ENCODE peak calls at places on chromosome 5, in ten cellular contexts. One of them, this sample, is unnamed.

GRCh38 chr5:143889986-143890385 is 78.0 kb downstream of the HMHB1 start:
- DNase-seq in heart right ventricle: no peak
- DNase-seq in pancreas: no peak
- DNase-seq in astrocyte: peak
- DNase-seq in right lobe of liver: no peak
- DNase-seq in mammary epithelial cell: peak
- DNase-seq in uterus: no peak
- DNase-seq in fibroblast of the aortic adventitia: peak
- DNase-seq in Peyer's patch: no peak
- DNase-seq in A673: no peak
- DNase-seq in this sample: peak

GRCh38 chr5:57174128-57174849 is 430 bp downstream of the GPBP1 start:
- DNase-seq in heart right ventricle: no peak
- DNase-seq in pancreas: peak
- DNase-seq in astrocyte: no peak
- DNase-seq in right lobe of liver: no peak
- DNase-seq in mammary epithelial cell: peak
- DNase-seq in uterus: no peak
- DNase-seq in fibroblast of the aortic adventitia: peak
- DNase-seq in Peyer's patch: peak
- DNase-seq in A673: peak
- DNase-seq in this sample: peak

GRCh38 chr5:34511915-34512314 is 144.2 kb upstream of the RAI14 start:
- DNase-seq in heart right ventricle: peak
- DNase-seq in pancreas: no peak
- DNase-seq in astrocyte: no peak
- DNase-seq in right lobe of liver: no peak
- DNase-seq in mammary epithelial cell: no peak
- DNase-seq in uterus: peak
- DNase-seq in fibroblast of the aortic adventitia: peak
- DNase-seq in Peyer's patch: no peak
- DNase-seq in A673: no peak
- DNase-seq in this sample: peak

GRCh38 chr5:36889264-36889663 is 12.7 kb downstream of the NIPBL start:
- DNase-seq in heart right ventricle: no peak
- DNase-seq in pancreas: no peak
- DNase-seq in astrocyte: no peak
- DNase-seq in right lobe of liver: no peak
- DNase-seq in mammary epithelial cell: no peak
- DNase-seq in uterus: no peak
- DNase-seq in fibroblast of the aortic adventitia: no peak
- DNase-seq in Peyer's patch: no peak
- DNase-seq in A673: no peak
- DNase-seq in this sample: no peak

GRCh38 chr5:28369418-28369817 is 1331.0 kb upstream of the CDH9 start:
- DNase-seq in heart right ventricle: no peak
- DNase-seq in pancreas: no peak
- DNase-seq in astrocyte: no peak
- DNase-seq in right lobe of liver: no peak
- DNase-seq in mammary epithelial cell: peak
- DNase-seq in uterus: no peak
- DNase-seq in fibroblast of the aortic adventitia: no peak
- DNase-seq in Peyer's patch: no peak
- DNase-seq in A673: no peak
- DNase-seq in this sample: no peak

GRCh38 chr5:35651002-35651756 is 33.5 kb downstream of the SPEF2 start:
- DNase-seq in heart right ventricle: no peak
- DNase-seq in pancreas: no peak
- DNase-seq in astrocyte: peak
- DNase-seq in right lobe of liver: peak
- DNase-seq in mammary epithelial cell: peak
- DNase-seq in uterus: no peak
- DNase-seq in fibroblast of the aortic adventitia: peak
- DNase-seq in Peyer's patch: no peak
- DNase-seq in A673: peak
- DNase-seq in this sample: peak

GRCh38 chr5:57650360-57651069 is 167.9 kb upstream of the ACTBL2 start:
- DNase-seq in heart right ventricle: no peak
- DNase-seq in pancreas: peak
- DNase-seq in astrocyte: peak
- DNase-seq in right lobe of liver: peak
- DNase-seq in mammary epithelial cell: peak
- DNase-seq in uterus: no peak
- DNase-seq in fibroblast of the aortic adventitia: peak
- DNase-seq in Peyer's patch: no peak
- DNase-seq in A673: peak
- DNase-seq in this sample: peak

GRCh38 chr5:72268260-72268659 is 51.8 kb downstream of the MRPS27 start:
- DNase-seq in heart right ventricle: no peak
- DNase-seq in pancreas: no peak
- DNase-seq in astrocyte: no peak
- DNase-seq in right lobe of liver: no peak
- DNase-seq in mammary epithelial cell: no peak
- DNase-seq in uterus: no peak
- DNase-seq in fibroblast of the aortic adventitia: no peak
- DNase-seq in Peyer's patch: no peak
- DNase-seq in A673: no peak
- DNase-seq in this sample: no peak

GRCh38 chr5:142548739-142549275 is 137.1 kb downstream of the FGF1 start:
- DNase-seq in heart right ventricle: peak
- DNase-seq in pancreas: peak
- DNase-seq in astrocyte: peak
- DNase-seq in right lobe of liver: peak
- DNase-seq in mammary epithelial cell: peak
- DNase-seq in uterus: peak
- DNase-seq in fibroblast of the aortic adventitia: peak
- DNase-seq in Peyer's patch: peak
- DNase-seq in A673: peak
- DNase-seq in this sample: peak

GRCh38 chr5:114391321-114391720 is 29.5 kb downstream of the KCNN2 start:
- DNase-seq in heart right ventricle: no peak
- DNase-seq in pancreas: no peak
- DNase-seq in astrocyte: peak
- DNase-seq in right lobe of liver: no peak
- DNase-seq in mammary epithelial cell: no peak
- DNase-seq in uterus: no peak
- DNase-seq in fibroblast of the aortic adventitia: no peak
- DNase-seq in Peyer's patch: no peak
- DNase-seq in A673: peak
- DNase-seq in this sample: no peak

GRCh38 chr5:73912755-73913365 is 286.9 kb downstream of the ARHGEF28 start:
- DNase-seq in heart right ventricle: no peak
- DNase-seq in pancreas: no peak
- DNase-seq in astrocyte: peak
- DNase-seq in right lobe of liver: no peak
- DNase-seq in mammary epithelial cell: no peak
- DNase-seq in uterus: no peak
- DNase-seq in fibroblast of the aortic adventitia: no peak
- DNase-seq in Peyer's patch: no peak
- DNase-seq in A673: no peak
- DNase-seq in this sample: peak

GRCh38 chr5:175216991-175217390 is 227.0 kb downstream of the DRD1 start:
- DNase-seq in heart right ventricle: no peak
- DNase-seq in pancreas: no peak
- DNase-seq in astrocyte: peak
- DNase-seq in right lobe of liver: no peak
- DNase-seq in mammary epithelial cell: no peak
- DNase-seq in uterus: peak
- DNase-seq in fibroblast of the aortic adventitia: peak
- DNase-seq in Peyer's patch: no peak
- DNase-seq in A673: no peak
- DNase-seq in this sample: no peak

GRCh38 chr5:79578876-79579275 is 33.4 kb upstream of the TENT2 start:
- DNase-seq in heart right ventricle: no peak
- DNase-seq in pancreas: no peak
- DNase-seq in astrocyte: no peak
- DNase-seq in right lobe of liver: no peak
- DNase-seq in mammary epithelial cell: peak
- DNase-seq in uterus: no peak
- DNase-seq in fibroblast of the aortic adventitia: no peak
- DNase-seq in Peyer's patch: no peak
- DNase-seq in A673: no peak
- DNase-seq in this sample: no peak

GRCh38 chr5:67620386-67621039 is 423.9 kb upstream of the CD180 start:
- DNase-seq in heart right ventricle: no peak
- DNase-seq in pancreas: no peak
- DNase-seq in astrocyte: no peak
- DNase-seq in right lobe of liver: no peak
- DNase-seq in mammary epithelial cell: peak
- DNase-seq in uterus: no peak
- DNase-seq in fibroblast of the aortic adventitia: no peak
- DNase-seq in Peyer's patch: no peak
- DNase-seq in A673: no peak
- DNase-seq in this sample: no peak

GRCh38 chr5:109859537-109859936 is 169.8 kb downstream of the MAN2A1 start:
- DNase-seq in heart right ventricle: no peak
- DNase-seq in pancreas: no peak
- DNase-seq in astrocyte: no peak
- DNase-seq in right lobe of liver: no peak
- DNase-seq in mammary epithelial cell: no peak
- DNase-seq in uterus: no peak
- DNase-seq in fibroblast of the aortic adventitia: peak
- DNase-seq in Peyer's patch: no peak
- DNase-seq in A673: no peak
- DNase-seq in this sample: no peak

GRCh38 chr5:109865636-109866035 is 175.9 kb downstream of the MAN2A1 start:
- DNase-seq in heart right ventricle: no peak
- DNase-seq in pancreas: peak
- DNase-seq in astrocyte: peak
- DNase-seq in right lobe of liver: no peak
- DNase-seq in mammary epithelial cell: peak
- DNase-seq in uterus: no peak
- DNase-seq in fibroblast of the aortic adventitia: peak
- DNase-seq in Peyer's patch: no peak
- DNase-seq in A673: peak
- DNase-seq in this sample: peak

GRCh38 chr5:109863752-109864151 is 174.0 kb downstream of the MAN2A1 start:
- DNase-seq in heart right ventricle: no peak
- DNase-seq in pancreas: no peak
- DNase-seq in astrocyte: peak
- DNase-seq in right lobe of liver: no peak
- DNase-seq in mammary epithelial cell: no peak
- DNase-seq in uterus: no peak
- DNase-seq in fibroblast of the aortic adventitia: peak
- DNase-seq in Peyer's patch: no peak
- DNase-seq in A673: no peak
- DNase-seq in this sample: peak

GRCh38 chr5:109866051-109866450 is 176.3 kb downstream of the MAN2A1 start:
- DNase-seq in heart right ventricle: no peak
- DNase-seq in pancreas: no peak
- DNase-seq in astrocyte: peak
- DNase-seq in right lobe of liver: no peak
- DNase-seq in mammary epithelial cell: peak
- DNase-seq in uterus: no peak
- DNase-seq in fibroblast of the aortic adventitia: no peak
- DNase-seq in Peyer's patch: no peak
- DNase-seq in A673: no peak
- DNase-seq in this sample: peak

DNA sequence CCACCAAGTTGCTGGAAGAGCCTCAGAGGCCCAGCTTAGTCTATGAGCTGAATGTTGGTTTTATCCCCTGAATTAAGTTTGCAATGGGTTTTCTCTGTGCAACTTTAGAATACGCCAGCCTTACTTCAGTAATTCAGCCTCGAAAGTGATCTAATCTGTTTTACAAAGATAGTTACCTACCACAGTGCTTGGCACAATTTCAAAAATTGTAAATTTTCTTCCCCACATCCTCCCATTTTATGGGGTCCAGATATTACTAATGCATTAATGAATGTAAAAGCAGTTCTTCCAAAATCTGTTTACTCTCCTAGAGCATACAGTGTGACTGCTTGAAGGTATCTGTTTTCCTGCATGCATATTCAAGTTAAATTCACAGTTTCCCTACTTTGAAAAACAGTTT is 172.6 kb downstream of the MAN2A1 start:
- DNase-seq in heart right ventricle: no peak
- DNase-seq in pancreas: no peak
- DNase-seq in astrocyte: no peak
- DNase-seq in right lobe of liver: no peak
- DNase-seq in mammary epithelial cell: no peak
- DNase-seq in uterus: no peak
- DNase-seq in fibroblast of the aortic adventitia: no peak
- DNase-seq in Peyer's patch: no peak
- DNase-seq in A673: no peak
- DNase-seq in this sample: no peak
- TF ChIP-seq CTCF in heart right ventricle: no peak
- TF ChIP-seq CTCF in pancreas: no peak
- TF ChIP-seq CTCF in astrocyte: no peak
- TF ChIP-seq CTCF in right lobe of liver: no peak
- TF ChIP-seq CTCF in mammary epithelial cell: no peak
- TF ChIP-seq CTCF in uterus: no peak
- TF ChIP-seq CTCF in fibroblast of the aortic adventitia: no peak
- TF ChIP-seq CTCF in Peyer's patch: no peak
- TF ChIP-seq CTCF in A673: no peak
- TF ChIP-seq CTCF in this sample: no peak

GRCh38 chr5:98768160-98769005 is 5.1 kb upstream of the RGMB start:
- DNase-seq in heart right ventricle: no peak
- DNase-seq in pancreas: peak
- DNase-seq in astrocyte: peak
- DNase-seq in right lobe of liver: no peak
- DNase-seq in mammary epithelial cell: no peak
- DNase-seq in uterus: peak
- DNase-seq in fibroblast of the aortic adventitia: peak
- DNase-seq in Peyer's patch: no peak
- DNase-seq in A673: peak
- DNase-seq in this sample: peak
- H3K4me3 ChIP-seq in heart right ventricle: peak
- H3K4me3 ChIP-seq in pancreas: peak
- H3K4me3 ChIP-seq in astrocyte: peak
- H3K4me3 ChIP-seq in right lobe of liver: peak
- H3K4me3 ChIP-seq in mammary epithelial cell: peak
- H3K4me3 ChIP-seq in uterus: peak
- H3K4me3 ChIP-seq in fibroblast of the aortic adventitia: peak
- H3K4me3 ChIP-seq in Peyer's patch: peak
- H3K4me3 ChIP-seq in A673: peak
- H3K4me3 ChIP-seq in this sample: peak

DNA sequence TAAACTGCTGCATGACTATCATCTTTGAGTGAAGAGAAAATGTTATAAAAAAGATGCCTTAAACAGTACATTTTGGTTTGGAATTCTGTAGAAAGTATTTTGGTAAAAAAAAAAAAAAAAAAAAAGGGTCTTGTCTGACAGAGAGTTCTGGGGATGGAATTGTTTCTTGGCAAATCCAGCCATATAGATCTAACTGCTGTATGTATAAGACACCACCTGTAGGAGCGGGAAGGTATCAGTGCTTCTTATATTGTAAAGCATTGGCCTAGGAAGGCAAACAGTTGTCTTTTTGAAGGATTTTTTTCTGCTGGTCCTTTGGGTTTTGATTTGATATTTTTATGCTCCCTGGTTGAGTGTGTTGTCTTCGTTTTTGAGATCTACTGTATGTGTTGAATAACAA is 2.8 kb downstream of the PURA start:
- DNase-seq in heart right ventricle: no peak
- DNase-seq in pancreas: no peak
- DNase-seq in astrocyte: no peak
- DNase-seq in right lobe of liver: no peak
- DNase-seq in mammary epithelial cell: no peak
- DNase-seq in uterus: no peak
- DNase-seq in fibroblast of the aortic adventitia: no peak
- DNase-seq in Peyer's patch: no peak
- DNase-seq in A673: no peak
- DNase-seq in this sample: no peak
- TF ChIP-seq CTCF in heart right ventricle: no peak
- TF ChIP-seq CTCF in pancreas: no peak
- TF ChIP-seq CTCF in astrocyte: no peak
- TF ChIP-seq CTCF in right lobe of liver: no peak
- TF ChIP-seq CTCF in mammary epithelial cell: peak
- TF ChIP-seq CTCF in uterus: no peak
- TF ChIP-seq CTCF in fibroblast of the aortic adventitia: no peak
- TF ChIP-seq CTCF in Peyer's patch: peak
- TF ChIP-seq CTCF in A673: no peak
- TF ChIP-seq CTCF in this sample: no peak

GRCh38 chr5:160169326-160169725 is 50.1 kb upstream of the PWWP2A start:
- DNase-seq in heart right ventricle: no peak
- DNase-seq in pancreas: no peak
- DNase-seq in astrocyte: peak
- DNase-seq in right lobe of liver: no peak
- DNase-seq in mammary epithelial cell: no peak
- DNase-seq in uterus: peak
- DNase-seq in fibroblast of the aortic adventitia: peak
- DNase-seq in Peyer's patch: no peak
- DNase-seq in A673: peak
- DNase-seq in this sample: peak
- H3K4me3 ChIP-seq in heart right ventricle: peak
- H3K4me3 ChIP-seq in pancreas: no peak
- H3K4me3 ChIP-seq in astrocyte: peak
- H3K4me3 ChIP-seq in right lobe of liver: no peak
- H3K4me3 ChIP-seq in mammary epithelial cell: no peak
- H3K4me3 ChIP-seq in uterus: no peak
- H3K4me3 ChIP-seq in fibroblast of the aortic adventitia: no peak
- H3K4me3 ChIP-seq in Peyer's patch: no peak
- H3K4me3 ChIP-seq in A673: no peak
- H3K4me3 ChIP-seq in this sample: no peak

This sample was measured in fibroblast of villous mesenchyme.